ENCODE peak calls at places on chromosomes 3 and 15, in five cellular contexts. D is stimulated activated CD8-positive, alpha-beta memory T cell treated with anti-CD3 and anti-CD28 coated beads, Interleukin-4, amount 100 ng/mL, for 4 hours; L is activated CD8-positive, alpha-beta memory T cell treated with anti-CD3 and anti-CD28 coated beads for 48 hours; W is AG08396; P is posterior cingulate gyrus. M is an unnamed sample.

GRCh38 chr15:43225201-43225949 is 4.6 kb upstream of the EPB42 start:
- DNase-seq in D (no peak), L (no peak), W (peak), P (no peak), M (peak)

GRCh38 chr3:15659254-15659975 is 57.9 kb downstream of the BTD start:
- DNase-seq in D (no peak), L (no peak), W (no peak), P (no peak), M (no peak)

GRCh38 chr3:12574131-12574530 is 17.2 kb downstream of the MKRN2 start:
- DNase-seq in D (no peak), L (no peak), W (no peak), P (no peak), M (no peak)

GRCh38 chr15:49135893-49136292 is 19.5 kb downstream of the COPS2 start:
- DNase-seq in D (no peak), L (no peak), W (peak), P (no peak), M (no peak)

GRCh38 chr3:112741956-112742355 is 101.0 kb upstream of the CCDC80 start:
- DNase-seq in D (no peak), L (no peak), W (no peak), P (no peak), M (no peak)

GRCh38 chr3:46934508-46935167 is 41.9 kb downstream of the CCDC12 start:
- DNase-seq in D (no peak), L (no peak), W (no peak), P (no peak), M (no peak)

GRCh38 chr3:135125171-135125801 is 330.2 kb downstream of the EPHB1 start:
- DNase-seq in D (no peak), L (no peak), W (peak), P (no peak), M (no peak)

GRCh38 chr15:29567336-29567735 is 254.9 kb downstream of the TJP1 start:
- DNase-seq in D (no peak), L (no peak), W (no peak), P (peak), M (no peak)

GRCh38 chr3:13427662-13428603 is 7.8 kb upstream of the NUP210 start:
- DNase-seq in D (no peak), L (no peak), W (no peak), P (no peak), M (no peak)